ENCODE peak calls at places on chromosome 14, in five cellular contexts. W is endothelial cell of umbilical vein, V is mammary epithelial cell, I is A549, Q is GM23248. R is an unnamed sample.

GRCh38 chr14:65332141-65332871 is 80.2 kb upstream of the FUT8 start:
- DNase-seq in W (peak), V (no peak), I (no peak), Q (peak), R (peak)

GRCh38 chr14:55353686-55354467 is 57.8 kb downstream of the ATG14 start:
- DNase-seq in W (no peak), V (peak), I (no peak), Q (no peak), R (peak)

GRCh38 chr14:76309572-76310551 is 66.1 kb upstream of the ESRRB start:
- DNase-seq in W (no peak), V (no peak), I (no peak), Q (no peak), R (no peak)

GRCh38 chr14:59754256-59754655 is 116.3 kb downstream of the RTN1 start:
- DNase-seq in W (no peak), V (no peak), I (no peak), Q (peak), R (no peak)

GRCh38 chr14:68712703-68713370 is 80.0 kb downstream of the ZFP36L1 start:
- DNase-seq in W (no peak), V (no peak), I (no peak), Q (no peak), R (no peak)

GRCh38 chr14:73758392-73759182 is 44.4 kb upstream of the PNMA1 start:
- DNase-seq in W (peak), V (peak), I (peak), Q (peak), R (peak)

GRCh38 chr14:33414041-33414440 is 475.4 kb downstream of the NPAS3 start:
- DNase-seq in W (no peak), V (no peak), I (no peak), Q (no peak), R (peak)

GRCh38 chr14:90298230-90298629 is 33.5 kb downstream of the NRDE2 start:
- DNase-seq in W (no peak), V (no peak), I (no peak), Q (no peak), R (no peak)

GRCh38 chr14:95518045-95518751 is 1.7 kb upstream of the SYNE3 start:
- DNase-seq in W (peak), V (no peak), I (no peak), Q (peak), R (no peak)

GRCh38 chr14:100078997-100079561 is 13.9 kb downstream of the EVL start:
- DNase-seq in W (peak), V (peak), I (no peak), Q (peak), R (peak)
- H3K4me2 ChIP-seq in W (no peak), V (no peak), I (no peak), Q (peak), R (no peak)

DNA sequence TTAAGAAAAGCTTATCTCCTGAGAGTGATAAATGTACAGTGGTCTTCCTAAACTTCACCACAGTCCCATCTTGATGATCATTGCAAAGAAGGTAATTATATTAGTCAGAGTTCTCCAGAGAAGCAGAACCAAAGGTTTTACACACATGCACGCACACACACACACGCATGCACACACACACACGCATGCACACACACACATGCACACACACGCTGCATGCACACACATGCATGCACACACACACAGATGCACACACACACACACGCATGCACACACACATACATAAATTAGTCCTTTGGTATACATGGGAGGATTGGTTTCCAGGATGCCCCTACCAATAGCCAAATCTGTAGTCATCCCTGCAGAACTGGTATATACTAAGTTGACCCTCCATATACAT is 580 bp downstream of the OR4E2 start:
- DNase-seq in W (no peak), V (no peak), I (no peak), Q (no peak), R (no peak)
- H3K4me2 ChIP-seq in W (no peak), V (no peak), I (no peak), Q (no peak), R (no peak)

GRCh38 chr14:104768437-104769323 is 15.7 kb downstream of the SIVA1 start:
- DNase-seq in W (peak), V (peak), I (peak), Q (peak), R (peak)
- H3K4me2 ChIP-seq in W (no peak), V (no peak), I (peak), Q (no peak), R (no peak)

DNA sequence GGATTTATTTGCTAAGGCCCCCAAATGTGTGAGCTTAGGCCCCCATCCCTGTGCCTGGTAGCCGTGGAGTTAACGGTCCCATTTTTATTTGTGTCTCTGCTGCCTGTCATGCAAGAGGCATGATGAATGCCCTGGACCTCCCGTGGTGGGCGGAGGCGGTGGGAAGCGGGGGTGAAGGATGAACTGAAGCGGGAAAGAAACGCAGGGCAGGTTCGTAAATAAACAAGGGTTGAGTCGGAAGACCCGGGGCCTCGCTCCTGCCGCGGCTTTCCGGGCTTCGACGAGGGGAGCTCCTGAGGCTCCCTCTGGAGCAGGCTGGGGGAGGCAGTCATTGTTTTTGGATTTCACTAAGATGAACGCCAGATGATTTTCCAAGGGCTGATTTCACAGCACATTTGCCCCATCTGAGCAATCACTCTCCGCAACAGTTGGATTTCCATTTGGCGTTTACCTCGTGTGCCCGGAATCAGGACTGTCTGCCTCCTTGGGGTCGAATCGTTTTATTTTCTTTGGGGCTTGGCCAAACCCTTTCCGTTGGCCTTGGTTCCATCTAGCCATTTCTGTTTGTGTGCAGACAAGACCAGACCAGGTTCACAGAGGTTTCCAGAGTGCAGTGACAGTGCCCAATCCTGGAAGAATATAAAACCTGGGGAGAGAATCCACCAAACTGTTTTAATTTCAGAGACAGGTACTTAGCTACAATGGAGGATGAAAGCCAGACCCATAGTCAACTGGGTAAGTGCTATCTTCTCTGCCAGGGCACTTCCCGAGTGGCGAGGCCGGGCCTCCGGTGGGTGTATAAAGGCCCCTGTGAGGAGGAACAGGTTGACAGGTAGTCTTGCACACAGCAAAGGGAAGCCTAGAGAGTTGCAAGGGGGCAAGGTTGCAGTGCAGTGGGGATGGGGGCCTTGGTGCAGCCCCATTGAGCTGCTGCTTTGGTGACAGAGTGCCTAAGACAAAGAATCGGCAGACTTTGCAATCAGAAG is 130.4 kb downstream of the SLC38A6 start:
- DNase-seq in W (no peak), V (no peak), I (no peak), Q (no peak), R (no peak)
- H3K4me2 ChIP-seq in W (no peak), V (no peak), I (no peak), Q (no peak), R (no peak)

GRCh38 chr14:22802860-22803562 is 12.2 kb downstream of the SLC7A7 start:
- DNase-seq in W (no peak), V (no peak), I (no peak), Q (no peak), R (no peak)
- H3K4me2 ChIP-seq in W (no peak), V (no peak), I (no peak), Q (no peak), R (no peak)

GRCh38 chr14:23380197-23381016 is 3.6 kb downstream of the CMTM5 start:
- DNase-seq in W (no peak), V (no peak), I (no peak), Q (no peak), R (no peak)

GRCh38 chr14:23379331-23380196 is 2.7 kb downstream of the CMTM5 start:
- DNase-seq in W (peak), V (peak), I (peak), Q (peak), R (peak)

GRCh38 chr14:23382276-23382675 is 5.4 kb downstream of the CMTM5 start:
- DNase-seq in W (no peak), V (no peak), I (no peak), Q (no peak), R (no peak)

GRCh38 chr14:23381871-23382270 is 5.0 kb downstream of the CMTM5 start:
- DNase-seq in W (no peak), V (no peak), I (no peak), Q (no peak), R (no peak)

DNA sequence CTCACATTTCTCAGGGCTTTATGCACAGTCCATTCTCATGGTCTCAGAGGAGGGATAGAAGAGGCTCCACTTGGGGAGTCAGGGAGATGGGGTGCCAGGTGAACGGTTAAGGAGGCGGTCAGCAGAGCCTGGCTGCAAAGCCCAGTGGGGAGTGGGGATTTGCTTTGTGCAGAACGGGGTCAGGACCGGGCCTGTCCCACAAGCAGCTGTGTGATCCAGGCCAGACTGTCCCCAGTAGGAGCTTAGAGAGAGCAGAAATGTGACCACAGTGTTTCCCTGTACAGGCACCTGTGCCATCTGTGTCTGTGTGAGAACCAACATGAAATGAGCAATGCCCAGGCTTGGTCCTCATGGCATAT is 4.2 kb downstream of the CMTM5 start:
- DNase-seq in W (no peak), V (no peak), I (no peak), Q (no peak), R (no peak)
- H3K4me2 ChIP-seq in W (no peak), V (no peak), I (no peak), Q (no peak), R (no peak)

GRCh38 chr14:99273025-99273723 is 1.2 kb upstream of the BCL11B start:
- DNase-seq in W (peak), V (peak), I (peak), Q (peak), R (no peak)
- H3K4me2 ChIP-seq in W (no peak), V (peak), I (peak), Q (peak), R (peak)